ENCODE peak calls at places on chromosomes 4 and X, in four cellular contexts. G is HEK293T; R is activated naive CD8-positive, alpha-beta T cell treated with anti-CD3 and anti-CD28 coated beads, Interleukin-2, amount 50 U/mL, for 24 hours; A is AG04449. Z is an unnamed sample.

GRCh38 chr4:108060686-108061321 is 71.1 kb downstream of the HADH start:
- DNase-seq in R (no peak), G (no peak), A (no peak), Z (no peak)

GRCh38 chr4:85514117-85514516 is 39.2 kb downstream of the ARHGAP24 start:
- DNase-seq in R (no peak), A (no peak), G (no peak), Z (no peak)

GRCh38 chr4:48025005-48025404 is 8.4 kb downstream of the NIPAL1 start:
- DNase-seq in R (no peak), G (no peak), A (no peak), Z (no peak)

GRCh38 chrX:131273024-131273423 is 16.1 kb downstream of the IGSF1 start:
- DNase-seq in A (no peak), G (no peak), R (no peak), Z (no peak)

GRCh38 chrX:148500428-148501120 is at the start of gene AFF2:
- DNase-seq in G (peak), A (no peak), R (peak), Z (peak)

GRCh38 chr4:173171098-173171497 is 2.5 kb downstream of the GALNT7 start:
- DNase-seq in A (no peak), R (no peak), G (peak), Z (no peak)

GRCh38 chrX:33171071-33171470 is 40.3 kb downstream of the DMD start:
- DNase-seq in G (no peak), A (no peak), R (no peak), Z (no peak)

GRCh38 chr4:48954314-48954713 is 31.8 kb upstream of the CWH43 start:
- DNase-seq in G (no peak), R (no peak), A (no peak), Z (no peak)

GRCh38 chrX:150828785-150829184 is 69.7 kb downstream of the CD99L2 start:
- DNase-seq in R (no peak), A (no peak), G (no peak), Z (no peak)